ENCODE peak calls at places on chromosome 15, in eight cellular contexts. Y is HCT116, E is HT1080, L is KG1, F is HTR-8/SVneo, P is LoVo, O is germinal center, W is DMS 273 treated with DMSO at 0.1 percent for 48 hours. U is an unnamed sample.

GRCh38 chr15:59594493-59594942 is 17.1 kb upstream of the GCNT3 start:
- DNase-seq in Y (no peak), E (peak), L (no peak), F (no peak), P (peak), O (no peak), W (no peak), U (no peak)

GRCh38 chr15:48866141-48866563 is 11.8 kb upstream of the EID1 start:
- DNase-seq in Y (no peak), E (peak), L (no peak), F (no peak), P (no peak), O (no peak), W (no peak), U (peak)

GRCh38 chr15:83881156-83881555 is 227.2 kb downstream of the ADAMTSL3 start:
- DNase-seq in Y (no peak), E (no peak), L (no peak), F (no peak), P (no peak), O (no peak), W (no peak), U (no peak)

GRCh38 chr15:88790486-88790885 is 12.8 kb upstream of the ACAN start:
- DNase-seq in Y (no peak), E (no peak), L (no peak), F (no peak), P (no peak), O (no peak), W (no peak), U (no peak)

GRCh38 chr15:76197703-76198455 is 113.4 kb downstream of the ETFA start:
- DNase-seq in Y (peak), E (peak), L (no peak), F (no peak), P (peak), O (no peak), W (no peak), U (no peak)

GRCh38 chr15:82936966-82937647 is 15.4 kb downstream of the HOMER2 start:
- DNase-seq in Y (no peak), E (peak), L (no peak), F (peak), P (no peak), O (no peak), W (no peak), U (peak)

GRCh38 chr15:32790352-32790999 is 72.7 kb downstream of the GREM1 start:
- DNase-seq in Y (no peak), E (peak), L (no peak), F (no peak), P (no peak), O (no peak), W (no peak), U (no peak)

GRCh38 chr15:65326109-65326508 is 21.6 kb downstream of the RNU5B-1 start:
- DNase-seq in Y (no peak), E (no peak), L (no peak), F (no peak), P (no peak), O (no peak), W (no peak), U (no peak)

GRCh38 chr15:68302729-68303128 is 25.2 kb downstream of the FEM1B start:
- DNase-seq in Y (no peak), E (no peak), L (no peak), F (no peak), P (no peak), O (no peak), W (no peak), U (no peak)

GRCh38 chr15:79953951-79954444 is 17.0 kb downstream of the BCL2A1 start:
- DNase-seq in Y (no peak), E (no peak), L (no peak), F (no peak), P (no peak), O (no peak), W (no peak), U (no peak)

GRCh38 chr15:80835338-80835737 is 56.2 kb downstream of the CEMIP start:
- DNase-seq in Y (no peak), E (no peak), L (no peak), F (peak), P (no peak), O (no peak), W (no peak), U (no peak)

GRCh38 chr15:85977586-85977985 is 102.1 kb upstream of the AGBL1 start:
- DNase-seq in Y (no peak), E (no peak), L (no peak), F (no peak), P (no peak), O (no peak), W (no peak), U (no peak)

GRCh38 chr15:87902772-87903388 is 353.7 kb downstream of the NTRK3 start:
- DNase-seq in Y (no peak), E (peak), L (no peak), F (no peak), P (no peak), O (no peak), W (no peak), U (no peak)

GRCh38 chr15:66945286-66945685 is 120.1 kb upstream of the SMAD3 start:
- DNase-seq in Y (no peak), E (no peak), L (no peak), F (no peak), P (no peak), O (no peak), W (no peak), U (no peak)

GRCh38 chr15:41853191-41853590 is 14.5 kb downstream of the PLA2G4B start:
- DNase-seq in Y (no peak), E (no peak), L (no peak), F (no peak), P (no peak), O (no peak), W (no peak), U (no peak)

GRCh38 chr15:64460737-64461576 is 579 bp downstream of the ZNF609 start:
- DNase-seq in Y (peak), E (peak), L (no peak), F (peak), P (peak), O (peak), W (peak), U (peak)

GRCh38 chr15:41876007-41876406 is 17.8 kb downstream of the SPTBN5 start:
- DNase-seq in Y (no peak), E (no peak), L (no peak), F (no peak), P (no peak), O (peak), W (no peak), U (no peak)

GRCh38 chr15:60004019-60004845 is at the start of gene FOXB1:
- DNase-seq in Y (no peak), E (no peak), L (no peak), F (no peak), P (no peak), O (no peak), W (no peak), U (no peak)

GRCh38 chr15:39756806-39757522 is 25.7 kb downstream of the FSIP1 start:
- DNase-seq in Y (peak), E (peak), L (peak), F (peak), P (peak), O (no peak), W (peak), U (peak)

GRCh38 chr15:100171411-100171810 is 170.4 kb downstream of the ADAMTS17 start:
- DNase-seq in Y (no peak), E (no peak), L (no peak), F (no peak), P (no peak), O (no peak), W (no peak), U (no peak)

GRCh38 chr15:28881170-28881569 is 4.6 kb upstream of the APBA2 start:
- DNase-seq in Y (no peak), E (no peak), L (no peak), F (no peak), P (no peak), O (no peak), W (no peak), U (no peak)

U was measured in NCI-H460.